ENCODE peak calls at places on chromosomes 3 and 15, in four cellular contexts. N is neural progenitor cell, Q is body of pancreas, O is Panc1. P is an unnamed sample.

GRCh38 chr15:52289629-52290081 is 5.9 kb downstream of the MYO5C start:
- DNase-seq in N (peak; percentile 73), Q (no peak), O (no peak), P (no peak)

GRCh38 chr3:33578325-33579180 is 138.3 kb upstream of the UBP1 start:
- DNase-seq in N (peak; percentile 41), Q (no peak), O (no peak), P (no peak)

GRCh38 chr15:48112242-48112641 is 8.5 kb upstream of the SLC24A5 start:
- DNase-seq in N (peak; percentile 73), Q (peak; percentile 51), O (no peak), P (no peak)

GRCh38 chr3:158920375-158920774 is 118.5 kb downstream of the MFSD1 start:
- DNase-seq in N (no peak), Q (no peak), O (no peak), P (no peak)

GRCh38 chr15:35545316-35545824 is 595 bp downstream of the DPH6 start:
- DNase-seq in N (no peak), Q (peak; percentile 57), O (peak; percentile 22), P (no peak)

GRCh38 chr3:158103956-158104338 is 2.3 kb downstream of the SHOX2 start:
- DNase-seq in N (peak; percentile 28), Q (no peak), O (no peak), P (no peak)

GRCh38 chr3:127492426-127492825 is 98.1 kb downstream of the TPRA1 start:
- DNase-seq in N (no peak), Q (no peak), O (no peak), P (no peak)

GRCh38 chr3:132006605-132007204 is 28.1 kb downstream of the CPNE4 start:
- DNase-seq in N (peak; percentile 58), Q (peak; percentile 46), O (peak; percentile 33), P (no peak)

GRCh38 chr15:29470311-29470710 is 200.7 kb upstream of the NSMCE3 start:
- DNase-seq in N (no peak), Q (peak; percentile 28), O (no peak), P (no peak)

GRCh38 chr3:160486459-160486869 is 36.9 kb upstream of the TRIM59 start:
- DNase-seq in N (peak; percentile 42), Q (no peak), O (no peak), P (peak; percentile 28)

GRCh38 chr3:30810617-30811016 is 83.8 kb downstream of the GADL1 start:
- DNase-seq in N (no peak), Q (no peak), O (no peak), P (no peak)

GRCh38 chr3:28502555-28502954 is 153.9 kb upstream of the AZI2 start:
- DNase-seq in N (peak; percentile 2), Q (no peak), O (no peak), P (no peak)

GRCh38 chr3:59251899-59252298 is 202.1 kb upstream of the CFAP20DC start:
- DNase-seq in N (no peak), Q (no peak), O (no peak), P (no peak)

GRCh38 chr3:59248976-59249375 is 199.2 kb upstream of the CFAP20DC start:
- DNase-seq in N (peak; percentile 20), Q (no peak), O (no peak), P (no peak)

GRCh38 chr3:59253523-59253922 is 203.7 kb upstream of the CFAP20DC start:
- DNase-seq in N (no peak), Q (no peak), O (no peak), P (no peak)

GRCh38 chr3:59247402-59247841 is 197.6 kb upstream of the CFAP20DC start:
- DNase-seq in N (no peak), Q (no peak), O (no peak), P (no peak)

GRCh38 chr3:59250600-59250999 is 200.8 kb upstream of the CFAP20DC start:
- DNase-seq in N (no peak), Q (no peak), O (no peak), P (no peak)
- H3K9me3 ChIP-seq in N (no peaks in the 10 kb centered on the region), Q (no peaks in the 10 kb centered on the region), O (no peaks in the 10 kb centered on the region), P (no peaks in the 10 kb centered on the region)

DNA sequence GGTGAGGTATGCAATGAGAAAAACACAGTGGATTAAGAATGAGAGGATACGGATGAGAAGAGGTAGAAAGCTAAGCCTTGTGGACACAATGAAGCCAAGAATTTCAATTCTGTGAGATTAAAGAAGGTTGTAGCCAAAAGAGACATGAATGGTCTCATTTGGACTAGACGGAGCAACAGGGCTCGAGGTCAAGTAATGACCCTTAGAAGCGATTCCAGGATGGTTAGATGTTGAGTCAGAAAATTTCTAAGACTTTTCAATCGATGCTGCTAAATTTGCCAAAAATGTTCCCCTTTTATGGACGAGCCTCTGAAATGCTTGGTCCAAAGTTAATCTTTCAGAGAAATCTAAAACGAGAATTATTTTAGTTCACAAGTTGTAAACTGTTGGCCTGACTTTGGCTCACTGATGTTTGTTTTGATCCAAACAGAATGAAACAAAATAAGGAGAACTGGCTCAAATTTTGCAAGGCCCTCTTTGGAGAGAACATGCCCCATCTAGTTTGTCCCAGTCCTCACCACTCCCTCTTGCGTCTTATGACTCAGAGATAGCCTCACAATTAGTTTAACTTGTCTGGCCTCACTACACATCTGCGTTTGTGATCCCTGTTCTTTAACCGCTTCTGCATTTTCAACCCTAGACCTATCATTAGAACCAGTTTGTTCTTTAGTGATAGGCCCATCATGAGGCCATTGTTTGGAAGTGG is 235.5 kb downstream of the PDZRN3 start:
- DNase-seq in N (no peak), Q (no peak), O (no peak), P (no peak)
- H3K9me3 ChIP-seq in N (no peaks in the 10 kb centered on the region), Q (no peaks in the 10 kb centered on the region), O (no peaks in the 10 kb centered on the region), P (no peaks in the 10 kb centered on the region)

GRCh38 chr15:25242166-25242879 is 196.5 kb downstream of the UBE3A start:
- DNase-seq in N (no peak), Q (peak; percentile 1), O (no peak), P (no peak)
- H3K9me3 ChIP-seq in N (no peaks in the 10 kb centered on the region), Q (peaks cover 6% of the 10 kb centered on the region), O (no peaks in the 10 kb centered on the region), P (no peaks in the 10 kb centered on the region)

DNA sequence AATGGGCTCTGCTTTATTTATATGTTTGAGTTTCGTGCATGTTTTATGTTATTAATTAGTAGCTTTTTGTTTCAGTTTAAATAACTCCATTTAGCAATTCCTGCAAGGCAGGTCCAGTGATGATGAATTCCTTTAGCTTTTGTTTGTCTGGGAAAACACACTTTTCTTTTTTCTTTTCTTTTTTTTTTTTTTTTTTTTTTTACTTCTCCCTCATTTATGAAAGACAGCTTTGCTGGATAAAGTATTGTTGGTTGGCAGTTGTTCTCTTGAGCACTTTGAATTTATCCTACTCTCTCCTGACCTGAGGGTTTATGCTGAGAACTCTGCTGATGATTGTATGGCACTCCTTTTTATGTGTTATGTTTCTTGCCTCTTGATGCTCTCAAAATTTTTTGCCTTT is 35.7 kb downstream of the TMEM39A start:
- DNase-seq in N (peak; percentile 11), Q (no peak), O (no peak), P (no peak)
- H3K9me3 ChIP-seq in N (peaks cover 38% of the 10 kb centered on the region), Q (peaks cover 28% of the 10 kb centered on the region), O (peaks cover 35% of the 10 kb centered on the region), P (peaks cover 24% of the 10 kb centered on the region)

GRCh38 chr15:46059921-46060565 is 425.2 kb downstream of the SQOR start:
- DNase-seq in N (no peak), Q (peak; percentile 19), O (no peak), P (no peak)
- H3K9me3 ChIP-seq in N (no peaks in the 10 kb centered on the region), Q (no peaks in the 10 kb centered on the region), O (no peaks in the 10 kb centered on the region), P (no peaks in the 10 kb centered on the region)

DNA sequence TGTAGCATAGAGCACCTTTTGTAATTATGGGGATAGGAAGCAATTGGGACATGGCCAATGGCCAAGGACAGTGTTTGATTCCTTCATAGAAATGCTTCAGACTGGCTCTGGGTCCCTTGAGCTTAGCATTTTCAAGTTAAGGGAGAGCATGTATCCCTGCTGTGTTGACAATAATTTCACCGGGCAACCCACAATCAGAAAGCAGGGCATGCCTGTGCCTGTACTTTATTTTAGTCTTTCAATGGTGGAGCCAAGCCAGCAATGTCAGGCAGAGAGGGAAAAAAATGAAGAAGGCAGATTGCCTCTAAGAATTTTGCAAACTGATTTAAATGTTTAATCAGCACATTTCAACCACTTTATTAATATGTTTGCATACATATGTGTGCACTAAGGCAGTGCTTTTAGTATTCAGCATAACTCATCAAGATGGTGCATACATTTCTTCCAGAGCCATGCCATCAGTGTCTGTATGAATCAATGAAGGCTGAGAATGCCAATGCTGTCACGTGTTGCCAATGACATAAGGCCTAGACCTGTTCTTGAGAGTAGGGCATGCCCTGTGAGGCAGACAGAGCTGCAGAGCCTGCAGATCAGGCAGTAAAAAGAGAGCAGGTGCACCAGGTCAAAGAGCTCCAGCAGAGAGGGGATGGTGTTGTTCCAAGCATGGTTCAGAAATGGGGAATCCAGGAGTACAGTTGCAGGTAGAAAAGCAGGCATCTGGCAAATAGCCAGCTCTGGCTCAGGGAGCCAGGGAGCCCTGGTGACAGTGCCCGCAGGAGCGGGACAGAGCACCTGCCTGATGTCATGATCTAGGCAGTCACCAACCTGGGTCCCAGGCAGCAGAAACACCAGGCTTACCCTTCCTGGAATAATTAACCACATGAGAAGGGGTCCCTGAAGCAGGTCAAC is 508.5 kb downstream of the GABRG3 start:
- DNase-seq in N (no peak), Q (no peak), O (no peak), P (no peak)
- H3K9me3 ChIP-seq in N (no peaks in the 10 kb centered on the region), Q (no peaks in the 10 kb centered on the region), O (no peaks in the 10 kb centered on the region), P (no peaks in the 10 kb centered on the region)

GRCh38 chr15:24985224-24985623 is 30.4 kb downstream of the SNRPN start:
- DNase-seq in N (no peak), Q (no peak), O (no peak), P (no peak)

GRCh38 chr15:24986653-24987052 is 31.9 kb downstream of the SNRPN start:
- DNase-seq in N (no peak), Q (no peak), O (no peak), P (no peak)
- H3K9me3 ChIP-seq in N (no peaks in the 10 kb centered on the region), Q (peaks cover 3% of the 10 kb centered on the region), O (peaks cover 6% of the 10 kb centered on the region), P (no peaks in the 10 kb centered on the region)

P was measured in SK-N-MC.